ENCODE peak calls at places on chromosomes 12 and 14, in five cellular contexts. U, O, C, P and W are unnamed samples.

GRCh38 chr14:54566410-54567223 is at the start of gene SAMD4A:
- DNase-seq in O (peak; percentile 69), C (peak; percentile 84), U (peak; percentile 73), P (peak; percentile 76), W (peak; percentile 82)

GRCh38 chr12:11981174-11981733 is 89.5 kb upstream of the BCL2L14 start:
- DNase-seq in P (no peak), U (no peak), C (no peak), O (no peak), W (no peak)

GRCh38 chr12:106138279-106138645 is 492 bp downstream of the NUAK1 start:
- DNase-seq in O (no peak), C (no peak), P (peak; percentile 50), U (no peak), W (no peak)

GRCh38 chr14:47438650-47439140 is 236.7 kb downstream of the MDGA2 start:
- DNase-seq in C (no peak), O (peak; percentile 11), U (no peak), P (peak; percentile 69), W (no peak)

GRCh38 chr12:51341259-51342007 is 5.0 kb downstream of the CELA1 start:
- DNase-seq in P (peak; percentile 84), C (peak; percentile 51), U (peak; percentile 50), O (peak; percentile 78), W (peak; percentile 59)

GRCh38 chr14:65359503-65359902 is 53.0 kb upstream of the FUT8 start:
- DNase-seq in C (no peak), O (no peak), U (no peak), P (no peak), W (no peak)

GRCh38 chr12:111444706-111445310 is 39.1 kb downstream of the SH2B3 start:
- DNase-seq in O (no peak), U (no peak), P (no peak), C (peak; percentile 73), W (peak; percentile 80)

GRCh38 chr12:17438141-17438540 is 651.9 kb downstream of the RERGL start:
- DNase-seq in C (no peak), U (no peak), P (no peak), O (no peak), W (no peak)

GRCh38 chr12:23140710-23141109 is 515.7 kb downstream of the ETNK1 start:
- DNase-seq in P (no peak), C (no peak), O (no peak), U (no peak), W (no peak)

GRCh38 chr12:52152905-52153317 is 38.9 kb downstream of the KRT80 start:
- DNase-seq in U (no peak), P (no peak), C (no peak), O (no peak), W (no peak)

GRCh38 chr12:6963016-6963731 is 7.3 kb downstream of the PHB2 start:
- DNase-seq in C (no peak), P (no peak), O (peak; percentile 77), U (peak; percentile 92), W (no peak)

GRCh38 chr14:65791551-65791981 is 379.0 kb downstream of the FUT8 start:
- DNase-seq in O (no peak), U (no peak), P (peak; percentile 25), C (no peak), W (no peak)

GRCh38 chr12:103336940-103337339 is 158.8 kb downstream of the C12orf42 start:
- DNase-seq in C (no peak), P (no peak), U (no peak), O (no peak), W (no peak)

GRCh38 chr12:91133871-91134270 is 22.6 kb upstream of the LUM start:
- DNase-seq in P (no peak), O (no peak), U (no peak), C (no peak), W (no peak)

GRCh38 chr12:34397591-34398365 is 375.5 kb downstream of the ALG10 start:
- DNase-seq in U (peak; percentile 3), C (peak; percentile 7), O (peak; percentile 1), P (no peak), W (peak; percentile 2)

GRCh38 chr14:61607570-61608244 is 87.6 kb upstream of the HIF1A start:
- DNase-seq in O (no peak), C (no peak), U (no peak), P (no peak), W (no peak)

GRCh38 chr14:105026033-105026785 is 5.3 kb upstream of the CDCA4 start:
- DNase-seq in C (no peak), O (no peak), P (no peak), U (no peak), W (no peak)

GRCh38 chr12:123522164-123522563 is 11.4 kb downstream of the RILPL1 start:
- DNase-seq in U (no peak), O (no peak), P (no peak), C (peak; percentile 36), W (peak; percentile 44)

GRCh38 chr12:77924703-77925102 is 94.0 kb downstream of the NAV3 start:
- DNase-seq in P (no peak), U (no peak), O (no peak), C (no peak), W (no peak)

GRCh38 chr12:108664338-108665258 is 30.9 kb upstream of the SELPLG start:
- DNase-seq in O (peak; percentile 75), C (peak; percentile 85), U (peak; percentile 82), P (peak; percentile 95), W (peak; percentile 89)

GRCh38 chr12:54160807-54161480 is 27.8 kb downstream of the SMUG1 start:
- DNase-seq in O (no peak), P (no peak), C (no peak), U (peak; percentile 7), W (no peak)

GRCh38 chr12:26402648-26403047 is 207.3 kb downstream of the SSPN start:
- DNase-seq in U (peak; percentile 71), O (peak; percentile 62), C (no peak), P (peak; percentile 45), W (no peak)

GRCh38 chr14:31127690-31128089 is 79.9 kb downstream of the HECTD1 start:
- DNase-seq in C (no peak), U (no peak), P (peak; percentile 1), O (no peak), W (no peak)

GRCh38 chr12:122976648-122976975 is 1.6 kb downstream of the OGFOD2 start:
- DNase-seq in P (no peak), O (no peak), C (no peak), U (no peak), W (no peak)

GRCh38 chr12:13718271-13718670 is 263.1 kb downstream of the GRIN2B start:
- DNase-seq in O (no peak), C (no peak), U (no peak), P (no peak), W (no peak)

GRCh38 chr12:43891856-43892574 is 56.1 kb downstream of the TMEM117 start:
- DNase-seq in U (no peak), P (no peak), O (no peak), C (no peak), W (no peak)

GRCh38 chr14:91012050-91012449 is 48.4 kb downstream of the RPS6KA5 start:
- DNase-seq in C (no peak), O (no peak), P (no peak), U (no peak), W (no peak)

GRCh38 chr12:89544730-89545184 is 18.9 kb upstream of the POC1B start:
- DNase-seq in U (peak; percentile 32), P (peak; percentile 17), C (peak; percentile 55), O (peak; percentile 26), W (peak; percentile 64)

GRCh38 chr12:113422929-113423669 is 919 bp downstream of the SDSL start:
- DNase-seq in O (no peak), C (no peak), P (no peak), U (no peak), W (no peak)

GRCh38 chr14:64203366-64204006 is 90.7 kb downstream of the ESR2 start:
- DNase-seq in O (no peak), U (no peak), C (no peak), P (no peak), W (no peak)

GRCh38 chr12:127716181-127716580 is 550.8 kb upstream of the TMEM132C start:
- DNase-seq in O (no peak), U (no peak), P (no peak), C (no peak), W (no peak)

GRCh38 chr14:50910495-50911420 is 33.5 kb downstream of the PYGL start:
- DNase-seq in P (no peak), C (no peak), U (no peak), O (no peak), W (no peak)

GRCh38 chr12:104951759-104952509 is 6.2 kb downstream of the SLC41A2 start:
- DNase-seq in P (no peak), U (no peak), C (no peak), O (no peak), W (no peak)

GRCh38 chr14:74574092-74574438 is 38.0 kb downstream of the LTBP2 start:
- DNase-seq in P (no peak), U (no peak), C (no peak), O (no peak), W (no peak)

GRCh38 chr12:89685363-89685972 is 23.2 kb downstream of the ATP2B1 start:
- DNase-seq in C (no peak), P (no peak), U (no peak), O (no peak), W (no peak)

GRCh38 chr14:103699901-103700752 is 15.1 kb downstream of the XRCC3 start:
- DNase-seq in P (no peak), O (no peak), U (no peak), C (peak; percentile 17), W (no peak)

GRCh38 chr12:76916170-76916540 is 37.3 kb upstream of the CSRP2 start:
- DNase-seq in U (no peak), O (no peak), C (no peak), P (no peak), W (no peak)